ENCODE peak calls at places on chromosome 4, in five cellular contexts. F, R, D, M and H are unnamed samples.

GRCh38 chr4:88295656-88296055 is 11.3 kb upstream of the PPM1K start:
- DNase-seq in M (no peak), D (no peak), F (no peak), R (no peak), H (no peak)

GRCh38 chr4:185304944-185305690 is 90.6 kb downstream of the LRP2BP start:
- DNase-seq in R (no peak), F (no peak), M (no peak), D (peak; percentile 16), H (peak; percentile 25)

GRCh38 chr4:3302164-3302785 is 9.5 kb downstream of the RGS12 start:
- DNase-seq in D (no peak), R (peak; percentile 87), M (no peak), F (no peak), H (no peak)

GRCh38 chr4:26105815-26106699 is 192.0 kb downstream of the SMIM20 start:
- DNase-seq in F (no peak), D (no peak), M (no peak), R (no peak), H (no peak)

GRCh38 chr4:130124066-130124465 is 1028.1 kb downstream of the C4orf33 start:
- DNase-seq in R (no peak), D (no peak), F (no peak), M (no peak), H (no peak)

GRCh38 chr4:57094482-57095223 is 15.5 kb downstream of the IGFBP7 start:
- DNase-seq in F (no peak), M (no peak), R (no peak), D (no peak), H (peak; percentile 67)

GRCh38 chr4:1663549-1663948 is 20.6 kb downstream of the FAM53A start:
- DNase-seq in R (no peak), M (no peak), D (no peak), F (no peak), H (no peak)

GRCh38 chr4:183098080-183098722 is 856 bp upstream of the WWC2 start:
- DNase-seq in F (peak; percentile 72), R (peak; percentile 88), M (peak; percentile 58), D (peak; percentile 43), H (no peak)

GRCh38 chr4:4860803-4861591 is 1.5 kb downstream of the MSX1 start:
- DNase-seq in M (no peak), R (no peak), F (no peak), D (no peak), H (no peak)

GRCh38 chr4:174156239-174156826 is 127.1 kb downstream of the FBXO8 start:
- DNase-seq in M (no peak), D (no peak), F (no peak), R (no peak), H (peak; percentile 29)

GRCh38 chr4:5808081-5808741 is 84.7 kb downstream of the CRMP1 start:
- DNase-seq in D (no peak), F (no peak), M (no peak), R (peak; percentile 67), H (no peak)

GRCh38 chr4:83905952-83906351 is 370.0 kb downstream of the GPAT3 start:
- DNase-seq in M (no peak), F (no peak), R (no peak), D (no peak), H (no peak)

GRCh38 chr4:15702941-15703403 is at the start of gene BST1:
- DNase-seq in D (peak; percentile 81), R (peak; percentile 96), M (no peak), F (peak; percentile 84), H (peak; percentile 37)

GRCh38 chr4:38332699-38333098 is 331.3 kb upstream of the KLF3 start:
- DNase-seq in D (no peak), M (no peak), R (no peak), F (no peak), H (no peak)

GRCh38 chr4:119300072-119300387 is 21.9 kb downstream of the FABP2 start:
- DNase-seq in M (no peak), R (peak; percentile 85), D (peak; percentile 50), F (peak; percentile 71), H (no peak)

GRCh38 chr4:99949999-99950912 is at the start of gene H2AZ1:
- DNase-seq in M (peak; percentile 91), D (peak; percentile 99), F (peak; percentile 100), R (peak; percentile 99), H (peak; percentile 97)

GRCh38 chr4:150251752-150252190 is 173.5 kb downstream of the DCLK2 start:
- DNase-seq in D (no peak), M (no peak), R (no peak), F (no peak), H (no peak)

GRCh38 chr4:149072359-149072758 is 630.1 kb upstream of the NR3C2 start:
- DNase-seq in F (no peak), R (no peak), M (no peak), D (no peak), H (no peak)

GRCh38 chr4:168888715-168889215 is 121.3 kb downstream of the CBR4 start:
- DNase-seq in M (no peak), R (no peak), D (no peak), F (no peak), H (no peak)

GRCh38 chr4:76758290-76758882 is 139.6 kb downstream of the SOWAHB start:
- DNase-seq in M (peak; percentile 24), R (no peak), D (no peak), F (no peak), H (peak; percentile 39)

GRCh38 chr4:3342182-3342854 is 49.5 kb downstream of the RGS12 start:
- DNase-seq in M (no peak), F (no peak), R (no peak), D (no peak), H (no peak)

GRCh38 chr4:7516773-7517144 is 82.0 kb upstream of the PSAPL1 start:
- DNase-seq in R (no peak), M (no peak), D (no peak), F (no peak), H (no peak)

GRCh38 chr4:79869597-79870336 is 203.3 kb downstream of the ANTXR2 start:
- DNase-seq in D (no peak), R (no peak), M (no peak), F (no peak), H (no peak)

GRCh38 chr4:1568855-1569460 is 115.2 kb downstream of the FAM53A start:
- DNase-seq in M (no peak), R (peak; percentile 77), F (peak; percentile 49), D (no peak), H (no peak)

GRCh38 chr4:172188248-172188976 is 375.2 kb downstream of the GALNTL6 start:
- DNase-seq in M (no peak), R (no peak), F (no peak), D (no peak), H (no peak)

GRCh38 chr4:8114456-8115202 is 44.0 kb downstream of the ABLIM2 start:
- DNase-seq in D (peak; percentile 46), R (peak; percentile 80), M (no peak), F (no peak), H (no peak)

GRCh38 chr4:105715692-105716278 is 7.2 kb downstream of the GSTCD start:
- DNase-seq in D (no peak), M (no peak), F (no peak), R (no peak), H (no peak)

DNA sequence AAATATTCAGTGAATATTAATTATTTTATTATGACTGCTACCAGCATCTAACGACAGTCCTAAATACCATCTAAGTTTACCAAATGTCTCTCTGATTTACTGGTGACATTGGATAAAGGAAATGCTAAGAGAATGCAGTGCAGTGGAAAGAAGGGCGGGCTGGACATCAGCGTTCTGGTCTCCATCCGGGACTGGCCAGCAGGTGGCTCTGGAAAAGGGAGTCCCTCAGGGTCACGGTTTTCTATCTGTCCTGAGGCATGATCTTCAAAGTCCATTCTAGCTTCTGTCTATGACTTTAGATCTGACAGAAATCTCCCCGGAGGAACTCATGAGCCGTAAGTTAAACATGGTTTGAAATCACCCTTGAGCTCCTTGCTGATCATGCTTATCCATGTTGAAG is 3.3 kb downstream of the TRIM2 start:
- DNase-seq in M (no peak), D (peak; percentile 70), R (no peak), F (no peak), H (no peak)
- TF ChIP-seq CTCF in M (no peak), D (peak; percentile 55), R (no peak), F (no peak), H (peak; percentile 21)

GRCh38 chr4:165328101-165328425 is 594 bp downstream of the MSMO1 start:
- DNase-seq in R (no peak), F (no peak), M (no peak), D (no peak), H (no peak)

GRCh38 chr4:165330071-165330470 is 2.6 kb downstream of the MSMO1 start:
- DNase-seq in M (no peak), D (no peak), F (no peak), R (no peak), H (no peak)

GRCh38 chr4:165327211-165328100 is at the start of gene MSMO1:
- DNase-seq in M (peak; percentile 99), D (peak; percentile 99), R (peak; percentile 100), F (peak; percentile 99), H (peak; percentile 99)

GRCh38 chr4:165326831-165327210 is 648 bp upstream of the MSMO1 start:
- DNase-seq in F (no peak), M (peak; percentile 36), R (peak; percentile 77), D (peak; percentile 30), H (no peak)

GRCh38 chr4:165328708-165329107 is 1.2 kb downstream of the MSMO1 start:
- DNase-seq in R (no peak), D (no peak), M (no peak), F (no peak), H (no peak)
- H3K4me1 ChIP-seq in R (peaks cover 63% of the 10 kb centered on the region), D (peaks cover 47% of the 10 kb centered on the region), M (peaks cover 49% of the 10 kb centered on the region), F (peaks cover 27% of the 10 kb centered on the region), H (peaks cover 33% of the 10 kb centered on the region)

GRCh38 chr4:163810757-163811156 is 316.3 kb downstream of the TMA16 start:
- DNase-seq in M (no peak), D (no peak), R (no peak), F (no peak), H (peak; percentile 15)

GRCh38 chr4:163815776-163816175 is 321.3 kb downstream of the TMA16 start:
- DNase-seq in F (no peak), D (no peak), R (no peak), M (no peak), H (no peak)

GRCh38 chr4:163818673-163819072 is 324.2 kb downstream of the TMA16 start:
- DNase-seq in M (no peak), R (no peak), D (no peak), F (no peak), H (no peak)

GRCh38 chr4:163816494-163816893 is 322.0 kb downstream of the TMA16 start:
- DNase-seq in M (no peak), F (no peak), D (no peak), R (no peak), H (no peak)
- TF ChIP-seq CTCF in M (no peak), F (no peak), D (no peak), R (no peak), H (peak; percentile 43)

GRCh38 chr4:140243345-140243753 is 89.4 kb upstream of the MAML3 start:
- DNase-seq in F (no peak), M (no peak), D (peak; percentile 73), R (peak; percentile 80), H (no peak)
- H3K4me1 ChIP-seq in F (peaks cover 27% of the 10 kb centered on the region), M (no peaks in the 10 kb centered on the region), D (peaks cover 43% of the 10 kb centered on the region), R (peaks cover 31% of the 10 kb centered on the region), H (no peaks in the 10 kb centered on the region)